ENCODE peak calls at places on chromosomes 16 and 17, in four cellular contexts. One of them, this sample, is unnamed.

GRCh38 chr17:40366861-40367518 is 2.5 kb upstream of the GJD3 start:
- DNase-seq in left ventricle myocardium inferior: no peak
- DNase-seq in stomach: no peak
- DNase-seq in mucosa of descending colon: no peak
- DNase-seq in this sample: no peak

GRCh38 chr16:84354306-84354705 is 14.0 kb upstream of the ATP2C2 start:
- DNase-seq in left ventricle myocardium inferior: no peak
- DNase-seq in stomach: no peak
- DNase-seq in mucosa of descending colon: no peak
- DNase-seq in this sample: no peak

GRCh38 chr17:33463887-33464286 is 170.8 kb upstream of the ASIC2 start:
- DNase-seq in left ventricle myocardium inferior: no peak
- DNase-seq in stomach: no peak
- DNase-seq in mucosa of descending colon: no peak
- DNase-seq in this sample: no peak

GRCh38 chr16:3030872-3031212 is 5.9 kb downstream of the BICDL2 start:
- DNase-seq in left ventricle myocardium inferior: no peak
- DNase-seq in stomach: no peak
- DNase-seq in mucosa of descending colon: no peak
- DNase-seq in this sample: peak; percentile 19

GRCh38 chr17:40318835-40319332 is 9.9 kb downstream of the RARA start:
- DNase-seq in left ventricle myocardium inferior: peak; percentile 16
- DNase-seq in stomach: no peak
- DNase-seq in mucosa of descending colon: peak; percentile 62
- DNase-seq in this sample: no peak

GRCh38 chr16:17367932-17368331 is 102.8 kb downstream of the XYLT1 start:
- DNase-seq in left ventricle myocardium inferior: no peak
- DNase-seq in stomach: no peak
- DNase-seq in mucosa of descending colon: peak; percentile 55
- DNase-seq in this sample: no peak

GRCh38 chr16:46929378-46930332 is 43.8 kb downstream of the DNAJA2 start:
- DNase-seq in left ventricle myocardium inferior: peak; percentile 56
- DNase-seq in stomach: peak; percentile 80
- DNase-seq in mucosa of descending colon: peak; percentile 73
- DNase-seq in this sample: peak; percentile 71

GRCh38 chr16:56630134-56630533 is 2.3 kb upstream of the MT1M start:
- DNase-seq in left ventricle myocardium inferior: no peak
- DNase-seq in stomach: no peak
- DNase-seq in mucosa of descending colon: no peak
- DNase-seq in this sample: no peak

GRCh38 chr17:64106918-64107317 is 23.0 kb downstream of the ERN1 start:
- DNase-seq in left ventricle myocardium inferior: no peak
- DNase-seq in stomach: no peak
- DNase-seq in mucosa of descending colon: no peak
- DNase-seq in this sample: no peak

GRCh38 chr17:49101054-49101534 is 31.5 kb upstream of the B4GALNT2 start:
- DNase-seq in left ventricle myocardium inferior: no peak
- DNase-seq in stomach: peak; percentile 40
- DNase-seq in mucosa of descending colon: no peak
- DNase-seq in this sample: peak; percentile 37

GRCh38 chr17:47077576-47077975 is 98.5 kb upstream of the RPRML start:
- DNase-seq in left ventricle myocardium inferior: no peak
- DNase-seq in stomach: no peak
- DNase-seq in mucosa of descending colon: no peak
- DNase-seq in this sample: no peak

GRCh38 chr16:11681977-11682654 is 13.9 kb downstream of the SNN start:
- DNase-seq in left ventricle myocardium inferior: no peak
- DNase-seq in stomach: peak; percentile 18
- DNase-seq in mucosa of descending colon: peak; percentile 78
- DNase-seq in this sample: no peak

GRCh38 chr17:18185391-18185790 is 1.8 kb downstream of the ALKBH5 start:
- DNase-seq in left ventricle myocardium inferior: no peak
- DNase-seq in stomach: no peak
- DNase-seq in mucosa of descending colon: no peak
- DNase-seq in this sample: no peak

GRCh38 chr17:16662936-16663335 is 9.3 kb upstream of the ZNF624 start:
- DNase-seq in left ventricle myocardium inferior: no peak
- DNase-seq in stomach: no peak
- DNase-seq in mucosa of descending colon: no peak
- DNase-seq in this sample: no peak

GRCh38 chr16:19843371-19843770 is 41.3 kb downstream of the GPRC5B start:
- DNase-seq in left ventricle myocardium inferior: no peak
- DNase-seq in stomach: no peak
- DNase-seq in mucosa of descending colon: no peak
- DNase-seq in this sample: no peak

GRCh38 chr16:89779917-89780316 is 36.5 kb downstream of the FANCA start:
- DNase-seq in left ventricle myocardium inferior: no peak
- DNase-seq in stomach: no peak
- DNase-seq in mucosa of descending colon: no peak
- DNase-seq in this sample: no peak

GRCh38 chr17:17710355-17710727 is 29.1 kb downstream of the RAI1 start:
- DNase-seq in left ventricle myocardium inferior: no peak
- DNase-seq in stomach: no peak
- DNase-seq in mucosa of descending colon: no peak
- DNase-seq in this sample: no peak

GRCh38 chr16:1125471-1125870 is 27.4 kb upstream of the CACNA1H start:
- DNase-seq in left ventricle myocardium inferior: no peak
- DNase-seq in stomach: peak; percentile 30
- DNase-seq in mucosa of descending colon: no peak
- DNase-seq in this sample: no peak

GRCh38 chr17:27244019-27244418 is 49.9 kb upstream of the WSB1 start:
- DNase-seq in left ventricle myocardium inferior: no peak
- DNase-seq in stomach: no peak
- DNase-seq in mucosa of descending colon: no peak
- DNase-seq in this sample: no peak

GRCh38 chr17:51814521-51814920 is 344.0 kb downstream of the CA10 start:
- DNase-seq in left ventricle myocardium inferior: no peak
- DNase-seq in stomach: no peak
- DNase-seq in mucosa of descending colon: no peak
- DNase-seq in this sample: no peak

GRCh38 chr16:82625066-82625968 is 1.5 kb upstream of the CDH13 start:
- DNase-seq in left ventricle myocardium inferior: no peak
- DNase-seq in stomach: no peak
- DNase-seq in mucosa of descending colon: no peak
- DNase-seq in this sample: no peak

GRCh38 chr16:86502856-86503748 is 7.2 kb upstream of the FOXF1 start:
- DNase-seq in left ventricle myocardium inferior: no peak
- DNase-seq in stomach: no peak
- DNase-seq in mucosa of descending colon: no peak
- DNase-seq in this sample: no peak

DNA sequence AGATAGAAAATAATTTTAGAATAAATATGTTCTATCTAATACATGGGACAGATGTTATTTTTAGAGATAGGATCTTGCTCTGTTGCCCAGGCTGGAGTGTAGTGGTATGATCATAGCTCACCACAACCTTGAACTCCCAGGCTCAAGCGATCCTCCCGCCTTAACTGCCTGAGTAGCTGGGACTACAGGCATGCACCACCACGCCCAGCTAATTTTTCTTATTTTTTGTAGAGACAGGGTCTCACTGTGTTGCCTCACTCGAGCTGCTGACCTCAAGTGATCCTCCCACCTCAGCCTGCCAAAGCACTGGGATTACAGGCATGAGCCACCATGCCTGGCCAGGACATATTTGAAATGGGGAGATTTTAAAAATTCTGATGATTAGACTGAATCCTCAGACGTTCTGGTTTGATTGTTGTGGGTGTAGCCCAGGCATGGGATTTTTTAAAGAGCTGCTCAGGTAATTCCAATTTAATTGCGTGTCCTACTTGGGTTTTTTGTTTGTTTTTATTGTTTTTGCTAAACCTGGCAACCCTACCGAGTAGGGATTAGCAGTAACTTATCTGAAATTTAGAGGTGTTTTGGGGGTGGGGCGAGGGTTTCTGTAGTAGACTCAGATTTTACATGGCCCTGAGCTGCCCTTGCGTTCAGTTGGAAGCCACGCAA is 142.9 kb downstream of the RAB11FIP4 start:
- DNase-seq in left ventricle myocardium inferior: no peak
- DNase-seq in stomach: no peak
- DNase-seq in mucosa of descending colon: no peak
- DNase-seq in this sample: no peak
- H3K4me1 ChIP-seq in left ventricle myocardium inferior: no peaks in the 10 kb centered on the region
- H3K4me1 ChIP-seq in stomach: peaks cover 39% of the 10 kb centered on the region
- H3K4me1 ChIP-seq in mucosa of descending colon: no peaks in the 10 kb centered on the region
- H3K4me1 ChIP-seq in this sample: no peaks in the 10 kb centered on the region

GRCh38 chr17:75753193-75753513 is 11.8 kb downstream of the GALK1 start:
- DNase-seq in left ventricle myocardium inferior: no peak
- DNase-seq in stomach: no peak
- DNase-seq in mucosa of descending colon: no peak
- DNase-seq in this sample: no peak

GRCh38 chr17:75753514-75754377 is 11.2 kb downstream of the GALK1 start:
- DNase-seq in left ventricle myocardium inferior: peak; percentile 78
- DNase-seq in stomach: peak; percentile 51
- DNase-seq in mucosa of descending colon: peak; percentile 81
- DNase-seq in this sample: peak; percentile 68

GRCh38 chr17:75755990-75756389 is 9.0 kb downstream of the GALK1 start:
- DNase-seq in left ventricle myocardium inferior: no peak
- DNase-seq in stomach: no peak
- DNase-seq in mucosa of descending colon: peak; percentile 15
- DNase-seq in this sample: no peak

GRCh38 chr17:75755205-75755901 is 9.6 kb downstream of the GALK1 start:
- DNase-seq in left ventricle myocardium inferior: no peak
- DNase-seq in stomach: no peak
- DNase-seq in mucosa of descending colon: no peak
- DNase-seq in this sample: no peak

DNA sequence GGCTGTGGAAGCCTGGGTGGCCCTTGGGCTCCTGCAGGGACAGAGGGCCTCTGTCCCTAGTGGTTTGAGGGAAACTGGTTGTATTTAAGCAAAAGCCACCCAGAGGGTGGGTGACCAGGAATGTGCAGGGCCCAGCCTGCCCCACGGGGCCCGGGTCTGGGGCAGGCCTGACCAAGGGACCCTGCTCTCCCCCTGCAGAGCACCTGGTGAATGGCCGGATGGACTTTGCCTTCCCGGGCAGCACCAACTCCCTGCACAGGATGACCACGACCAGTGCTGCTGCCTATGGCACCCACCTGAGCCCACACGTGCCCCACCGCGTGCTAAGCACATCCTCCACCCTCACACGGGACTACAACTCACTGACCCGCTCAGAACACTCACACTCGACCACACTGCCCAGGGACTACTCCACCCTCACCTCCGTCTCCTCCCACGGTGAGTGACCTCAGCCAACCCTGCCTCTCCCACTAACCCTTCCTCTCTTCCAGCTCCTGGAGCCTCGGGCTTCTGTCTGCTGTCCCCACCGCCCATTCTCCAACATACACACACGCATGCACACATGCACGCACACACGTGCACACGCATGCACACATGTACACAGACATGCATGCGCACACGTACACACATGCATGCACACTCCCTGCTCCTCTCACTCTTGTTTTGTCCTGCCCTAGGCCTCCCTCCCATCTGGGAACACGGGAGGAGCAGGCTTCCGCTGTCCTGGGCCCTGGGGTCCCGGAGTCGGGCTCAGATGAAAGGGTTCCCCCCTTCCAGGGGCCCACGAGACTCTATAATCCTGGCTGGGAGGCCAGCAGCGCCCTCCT is 10.4 kb downstream of the GALK1 start:
- DNase-seq in left ventricle myocardium inferior: no peak
- DNase-seq in stomach: no peak
- DNase-seq in mucosa of descending colon: no peak
- DNase-seq in this sample: no peak
- H3K36me3 ChIP-seq in left ventricle myocardium inferior: peaks cover 25% of the 10 kb centered on the region
- H3K36me3 ChIP-seq in stomach: peaks cover 86% of the 10 kb centered on the region
- H3K36me3 ChIP-seq in mucosa of descending colon: peaks cover 17% of the 10 kb centered on the region
- H3K36me3 ChIP-seq in this sample: no peaks in the 10 kb centered on the region

DNA sequence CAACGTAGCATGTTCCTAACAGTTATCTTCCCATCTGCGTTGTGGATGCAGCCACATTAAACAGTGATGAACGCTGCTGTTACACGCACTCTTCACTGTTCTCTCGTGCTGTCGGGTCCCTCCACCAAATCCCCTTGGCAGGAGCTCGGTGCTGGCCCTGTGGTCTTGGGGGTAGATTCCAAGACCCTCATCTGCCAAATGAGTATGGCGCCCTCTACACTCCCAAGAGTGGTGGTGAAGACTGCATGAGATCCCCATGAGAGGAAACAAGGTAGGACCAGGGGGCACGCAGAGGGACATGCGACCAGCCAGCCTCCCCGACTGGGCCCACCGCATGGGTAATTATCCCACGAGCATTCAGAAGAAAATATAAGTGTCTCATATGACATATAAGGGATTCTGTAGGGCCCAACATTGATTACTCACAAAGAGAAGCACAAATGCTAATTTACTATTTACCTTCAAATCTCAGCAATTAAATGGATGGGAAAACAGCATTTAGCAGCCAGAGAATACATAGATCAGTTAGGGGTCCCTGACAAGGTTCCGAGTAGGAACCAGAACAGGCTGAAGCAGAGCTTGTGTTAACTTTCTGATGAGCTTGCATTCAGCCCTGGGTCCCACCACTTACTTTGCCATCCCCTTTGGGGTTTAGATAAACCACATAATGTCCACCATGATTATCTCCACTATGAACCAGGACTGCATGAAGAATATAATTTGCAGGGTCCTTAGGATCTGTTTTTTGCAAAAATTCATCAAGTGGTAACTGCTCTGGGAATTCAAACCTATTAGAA is 23.8 kb downstream of the LITAFD start:
- DNase-seq in left ventricle myocardium inferior: no peak
- DNase-seq in stomach: no peak
- DNase-seq in mucosa of descending colon: no peak
- DNase-seq in this sample: no peak
- H3K4me1 ChIP-seq in left ventricle myocardium inferior: no peaks in the 10 kb centered on the region
- H3K4me1 ChIP-seq in stomach: peaks cover 7% of the 10 kb centered on the region
- H3K4me1 ChIP-seq in mucosa of descending colon: peaks cover 14% of the 10 kb centered on the region
- H3K4me1 ChIP-seq in this sample: peaks cover 15% of the 10 kb centered on the region

GRCh38 chr16:52570495-52571091 is 23.6 kb upstream of the TOX3 start:
- DNase-seq in left ventricle myocardium inferior: no peak
- DNase-seq in stomach: no peak
- DNase-seq in mucosa of descending colon: no peak
- DNase-seq in this sample: no peak
- H3K36me3 ChIP-seq in left ventricle myocardium inferior: no peaks in the 10 kb centered on the region
- H3K36me3 ChIP-seq in stomach: no peaks in the 10 kb centered on the region
- H3K36me3 ChIP-seq in mucosa of descending colon: no peaks in the 10 kb centered on the region
- H3K36me3 ChIP-seq in this sample: no peaks in the 10 kb centered on the region

GRCh38 chr17:75630071-75630917 is 2.9 kb upstream of the SMIM5 start:
- DNase-seq in left ventricle myocardium inferior: no peak
- DNase-seq in stomach: no peak
- DNase-seq in mucosa of descending colon: peak; percentile 49
- DNase-seq in this sample: no peak
- H3K4me1 ChIP-seq in left ventricle myocardium inferior: peaks cover 43% of the 10 kb centered on the region
- H3K4me1 ChIP-seq in stomach: peaks cover 30% of the 10 kb centered on the region
- H3K4me1 ChIP-seq in mucosa of descending colon: peaks cover 24% of the 10 kb centered on the region
- H3K4me1 ChIP-seq in this sample: peaks cover 18% of the 10 kb centered on the region

GRCh38 chr17:37276475-37276874 is 99.3 kb upstream of the C17orf78 start:
- DNase-seq in left ventricle myocardium inferior: no peak
- DNase-seq in stomach: no peak
- DNase-seq in mucosa of descending colon: no peak
- DNase-seq in this sample: no peak
- H3K36me3 ChIP-seq in left ventricle myocardium inferior: peaks cover 37% of the 10 kb centered on the region
- H3K36me3 ChIP-seq in stomach: peaks cover 41% of the 10 kb centered on the region
- H3K36me3 ChIP-seq in mucosa of descending colon: no peaks in the 10 kb centered on the region
- H3K36me3 ChIP-seq in this sample: peaks cover 4% of the 10 kb centered on the region

DNA sequence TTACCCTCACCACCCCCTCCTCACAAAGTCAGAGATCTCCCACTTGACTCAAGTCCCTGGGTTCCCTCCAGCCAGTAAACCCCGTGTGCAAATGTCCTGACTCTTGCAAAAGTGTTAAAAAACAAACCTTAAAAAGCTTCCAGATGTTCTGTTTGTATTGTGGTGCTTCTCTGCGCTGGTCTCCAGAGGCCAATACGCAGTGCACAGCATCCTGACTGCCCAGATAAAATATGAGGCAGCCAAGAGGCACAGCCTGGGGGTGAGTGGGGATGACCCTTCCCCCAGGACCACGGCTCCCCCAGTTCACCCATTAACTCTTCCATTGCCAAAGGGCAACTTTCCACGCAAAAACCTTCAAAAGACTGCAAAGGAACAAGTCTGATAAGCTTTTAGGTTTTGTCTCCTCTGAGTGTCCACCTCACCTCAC is 291.8 kb downstream of the SOX9 start:
- DNase-seq in left ventricle myocardium inferior: peak; percentile 29
- DNase-seq in stomach: no peak
- DNase-seq in mucosa of descending colon: no peak
- DNase-seq in this sample: no peak
- H3K4me1 ChIP-seq in left ventricle myocardium inferior: peaks cover 9% of the 10 kb centered on the region
- H3K4me1 ChIP-seq in stomach: peaks cover 22% of the 10 kb centered on the region
- H3K4me1 ChIP-seq in mucosa of descending colon: peaks cover 2% of the 10 kb centered on the region
- H3K4me1 ChIP-seq in this sample: peaks cover 2% of the 10 kb centered on the region

This sample was measured in adrenal gland.